ENCODE peak calls at places on chromosomes 2 and 18, in ten cellular contexts. One of them, this sample, is unnamed.

GRCh38 chr2:15042824-15043223 is 410.3 kb downstream of the LRATD1 start:
- DNase-seq in A549: no peak
- DNase-seq in C1 segment of cervical spinal cord: no peak
- DNase-seq in Right ventricle myocardium superior: no peak
- DNase-seq in neuronal stem cell: no peak
- DNase-seq in GM12892: no peak
- DNase-seq in amniotic epithelial cell: no peak
- DNase-seq in EH: peak
- DNase-seq in HL-60: peak
- DNase-seq in activated CD4-positive, alpha-beta T cell treated with anti-CD3 and anti-CD28 coated beads, Interleukin-2, amount 50 U/mL, for 1 hour: no peak
- DNase-seq in this sample: no peak

GRCh38 chr2:177523781-177524180 is 131.2 kb downstream of the AGPS start:
- DNase-seq in A549: no peak
- DNase-seq in C1 segment of cervical spinal cord: no peak
- DNase-seq in Right ventricle myocardium superior: no peak
- DNase-seq in neuronal stem cell: no peak
- DNase-seq in GM12892: no peak
- DNase-seq in amniotic epithelial cell: no peak
- DNase-seq in EH: no peak
- DNase-seq in HL-60: no peak
- DNase-seq in activated CD4-positive, alpha-beta T cell treated with anti-CD3 and anti-CD28 coated beads, Interleukin-2, amount 50 U/mL, for 1 hour: no peak
- DNase-seq in this sample: no peak

GRCh38 chr2:217491271-217491670 is 511.5 kb downstream of the TNS1 start:
- DNase-seq in A549: no peak
- DNase-seq in C1 segment of cervical spinal cord: no peak
- DNase-seq in Right ventricle myocardium superior: no peak
- DNase-seq in neuronal stem cell: no peak
- DNase-seq in GM12892: no peak
- DNase-seq in amniotic epithelial cell: no peak
- DNase-seq in EH: no peak
- DNase-seq in HL-60: no peak
- DNase-seq in activated CD4-positive, alpha-beta T cell treated with anti-CD3 and anti-CD28 coated beads, Interleukin-2, amount 50 U/mL, for 1 hour: no peak
- DNase-seq in this sample: no peak

GRCh38 chr2:145751634-145752033 is 1231.7 kb upstream of the ZEB2 start:
- DNase-seq in A549: no peak
- DNase-seq in C1 segment of cervical spinal cord: peak
- DNase-seq in Right ventricle myocardium superior: no peak
- DNase-seq in neuronal stem cell: no peak
- DNase-seq in GM12892: no peak
- DNase-seq in amniotic epithelial cell: peak
- DNase-seq in EH: peak
- DNase-seq in HL-60: peak
- DNase-seq in activated CD4-positive, alpha-beta T cell treated with anti-CD3 and anti-CD28 coated beads, Interleukin-2, amount 50 U/mL, for 1 hour: no peak
- DNase-seq in this sample: peak

GRCh38 chr2:179518891-179519290 is 254.3 kb upstream of the SESTD1 start:
- DNase-seq in A549: no peak
- DNase-seq in C1 segment of cervical spinal cord: no peak
- DNase-seq in Right ventricle myocardium superior: no peak
- DNase-seq in neuronal stem cell: no peak
- DNase-seq in GM12892: no peak
- DNase-seq in amniotic epithelial cell: peak
- DNase-seq in EH: no peak
- DNase-seq in HL-60: no peak
- DNase-seq in activated CD4-positive, alpha-beta T cell treated with anti-CD3 and anti-CD28 coated beads, Interleukin-2, amount 50 U/mL, for 1 hour: no peak
- DNase-seq in this sample: no peak

GRCh38 chr18:33440384-33441043 is at the start of gene CCDC178:
- DNase-seq in A549: no peak
- DNase-seq in C1 segment of cervical spinal cord: no peak
- DNase-seq in Right ventricle myocardium superior: peak
- DNase-seq in neuronal stem cell: peak
- DNase-seq in GM12892: no peak
- DNase-seq in amniotic epithelial cell: peak
- DNase-seq in EH: no peak
- DNase-seq in HL-60: no peak
- DNase-seq in activated CD4-positive, alpha-beta T cell treated with anti-CD3 and anti-CD28 coated beads, Interleukin-2, amount 50 U/mL, for 1 hour: no peak
- DNase-seq in this sample: peak

GRCh38 chr2:106057206-106057605 is 136.9 kb downstream of the UXS1 start:
- DNase-seq in A549: peak
- DNase-seq in C1 segment of cervical spinal cord: no peak
- DNase-seq in Right ventricle myocardium superior: no peak
- DNase-seq in neuronal stem cell: no peak
- DNase-seq in GM12892: no peak
- DNase-seq in amniotic epithelial cell: no peak
- DNase-seq in EH: no peak
- DNase-seq in HL-60: no peak
- DNase-seq in activated CD4-positive, alpha-beta T cell treated with anti-CD3 and anti-CD28 coated beads, Interleukin-2, amount 50 U/mL, for 1 hour: peak
- DNase-seq in this sample: no peak

GRCh38 chr2:227908266-227909054 is 37.0 kb downstream of the DAW1 start:
- DNase-seq in A549: no peak
- DNase-seq in C1 segment of cervical spinal cord: no peak
- DNase-seq in Right ventricle myocardium superior: no peak
- DNase-seq in neuronal stem cell: no peak
- DNase-seq in GM12892: no peak
- DNase-seq in amniotic epithelial cell: peak
- DNase-seq in EH: peak
- DNase-seq in HL-60: no peak
- DNase-seq in activated CD4-positive, alpha-beta T cell treated with anti-CD3 and anti-CD28 coated beads, Interleukin-2, amount 50 U/mL, for 1 hour: no peak
- DNase-seq in this sample: no peak

GRCh38 chr2:1561259-1561658 is 148.0 kb downstream of the TPO start:
- DNase-seq in A549: no peak
- DNase-seq in C1 segment of cervical spinal cord: no peak
- DNase-seq in Right ventricle myocardium superior: no peak
- DNase-seq in neuronal stem cell: no peak
- DNase-seq in GM12892: no peak
- DNase-seq in amniotic epithelial cell: no peak
- DNase-seq in EH: no peak
- DNase-seq in HL-60: no peak
- DNase-seq in activated CD4-positive, alpha-beta T cell treated with anti-CD3 and anti-CD28 coated beads, Interleukin-2, amount 50 U/mL, for 1 hour: no peak
- DNase-seq in this sample: no peak

GRCh38 chr2:1730047-1730937 is 14.0 kb downstream of the PXDN start:
- DNase-seq in A549: no peak
- DNase-seq in C1 segment of cervical spinal cord: no peak
- DNase-seq in Right ventricle myocardium superior: no peak
- DNase-seq in neuronal stem cell: no peak
- DNase-seq in GM12892: no peak
- DNase-seq in amniotic epithelial cell: peak
- DNase-seq in EH: peak
- DNase-seq in HL-60: no peak
- DNase-seq in activated CD4-positive, alpha-beta T cell treated with anti-CD3 and anti-CD28 coated beads, Interleukin-2, amount 50 U/mL, for 1 hour: no peak
- DNase-seq in this sample: peak

GRCh38 chr18:67509711-67510110 is 6.8 kb downstream of the DSEL start:
- DNase-seq in A549: no peak
- DNase-seq in C1 segment of cervical spinal cord: no peak
- DNase-seq in Right ventricle myocardium superior: no peak
- DNase-seq in neuronal stem cell: no peak
- DNase-seq in GM12892: no peak
- DNase-seq in amniotic epithelial cell: no peak
- DNase-seq in EH: peak
- DNase-seq in HL-60: no peak
- DNase-seq in activated CD4-positive, alpha-beta T cell treated with anti-CD3 and anti-CD28 coated beads, Interleukin-2, amount 50 U/mL, for 1 hour: no peak
- DNase-seq in this sample: no peak

GRCh38 chr18:54947115-54947514 is 12.1 kb downstream of the CCDC68 start:
- DNase-seq in A549: peak
- DNase-seq in C1 segment of cervical spinal cord: no peak
- DNase-seq in Right ventricle myocardium superior: no peak
- DNase-seq in neuronal stem cell: no peak
- DNase-seq in GM12892: no peak
- DNase-seq in amniotic epithelial cell: peak
- DNase-seq in EH: no peak
- DNase-seq in HL-60: no peak
- DNase-seq in activated CD4-positive, alpha-beta T cell treated with anti-CD3 and anti-CD28 coated beads, Interleukin-2, amount 50 U/mL, for 1 hour: no peak
- DNase-seq in this sample: no peak

GRCh38 chr2:168522446-168522845 is 66.4 kb downstream of the CERS6 start:
- DNase-seq in A549: no peak
- DNase-seq in C1 segment of cervical spinal cord: no peak
- DNase-seq in Right ventricle myocardium superior: no peak
- DNase-seq in neuronal stem cell: no peak
- DNase-seq in GM12892: no peak
- DNase-seq in amniotic epithelial cell: no peak
- DNase-seq in EH: no peak
- DNase-seq in HL-60: no peak
- DNase-seq in activated CD4-positive, alpha-beta T cell treated with anti-CD3 and anti-CD28 coated beads, Interleukin-2, amount 50 U/mL, for 1 hour: no peak
- DNase-seq in this sample: no peak

GRCh38 chr18:56124186-56124585 is 514.2 kb downstream of the TXNL1 start:
- DNase-seq in A549: no peak
- DNase-seq in C1 segment of cervical spinal cord: no peak
- DNase-seq in Right ventricle myocardium superior: no peak
- DNase-seq in neuronal stem cell: no peak
- DNase-seq in GM12892: no peak
- DNase-seq in amniotic epithelial cell: peak
- DNase-seq in EH: peak
- DNase-seq in HL-60: no peak
- DNase-seq in activated CD4-positive, alpha-beta T cell treated with anti-CD3 and anti-CD28 coated beads, Interleukin-2, amount 50 U/mL, for 1 hour: no peak
- DNase-seq in this sample: no peak

GRCh38 chr18:23926590-23926989 is 88.0 kb upstream of the TTC39C start:
- DNase-seq in A549: no peak
- DNase-seq in C1 segment of cervical spinal cord: no peak
- DNase-seq in Right ventricle myocardium superior: no peak
- DNase-seq in neuronal stem cell: no peak
- DNase-seq in GM12892: no peak
- DNase-seq in amniotic epithelial cell: no peak
- DNase-seq in EH: peak
- DNase-seq in HL-60: no peak
- DNase-seq in activated CD4-positive, alpha-beta T cell treated with anti-CD3 and anti-CD28 coated beads, Interleukin-2, amount 50 U/mL, for 1 hour: no peak
- DNase-seq in this sample: no peak

GRCh38 chr2:168392031-168392430 is 64.0 kb upstream of the CERS6 start:
- DNase-seq in A549: no peak
- DNase-seq in C1 segment of cervical spinal cord: no peak
- DNase-seq in Right ventricle myocardium superior: no peak
- DNase-seq in neuronal stem cell: no peak
- DNase-seq in GM12892: no peak
- DNase-seq in amniotic epithelial cell: peak
- DNase-seq in EH: peak
- DNase-seq in HL-60: no peak
- DNase-seq in activated CD4-positive, alpha-beta T cell treated with anti-CD3 and anti-CD28 coated beads, Interleukin-2, amount 50 U/mL, for 1 hour: no peak
- DNase-seq in this sample: no peak

GRCh38 chr2:151774506-151774905 is 40.2 kb upstream of the NEB start:
- DNase-seq in A549: no peak
- DNase-seq in C1 segment of cervical spinal cord: no peak
- DNase-seq in Right ventricle myocardium superior: no peak
- DNase-seq in neuronal stem cell: no peak
- DNase-seq in GM12892: no peak
- DNase-seq in amniotic epithelial cell: peak
- DNase-seq in EH: peak
- DNase-seq in HL-60: no peak
- DNase-seq in activated CD4-positive, alpha-beta T cell treated with anti-CD3 and anti-CD28 coated beads, Interleukin-2, amount 50 U/mL, for 1 hour: no peak
- DNase-seq in this sample: no peak

GRCh38 chr2:234026111-234026510 is 24.4 kb upstream of the SPP2 start:
- DNase-seq in A549: no peak
- DNase-seq in C1 segment of cervical spinal cord: no peak
- DNase-seq in Right ventricle myocardium superior: no peak
- DNase-seq in neuronal stem cell: no peak
- DNase-seq in GM12892: no peak
- DNase-seq in amniotic epithelial cell: no peak
- DNase-seq in EH: peak
- DNase-seq in HL-60: no peak
- DNase-seq in activated CD4-positive, alpha-beta T cell treated with anti-CD3 and anti-CD28 coated beads, Interleukin-2, amount 50 U/mL, for 1 hour: no peak
- DNase-seq in this sample: no peak

GRCh38 chr2:105919191-105919811 is 174.6 kb downstream of the NCK2 start:
- DNase-seq in A549: no peak
- DNase-seq in C1 segment of cervical spinal cord: no peak
- DNase-seq in Right ventricle myocardium superior: peak
- DNase-seq in neuronal stem cell: no peak
- DNase-seq in GM12892: no peak
- DNase-seq in amniotic epithelial cell: no peak
- DNase-seq in EH: no peak
- DNase-seq in HL-60: no peak
- DNase-seq in activated CD4-positive, alpha-beta T cell treated with anti-CD3 and anti-CD28 coated beads, Interleukin-2, amount 50 U/mL, for 1 hour: no peak
- DNase-seq in this sample: no peak

This sample was measured in iPS-NIHi11.